ENCODE peak calls at places on chromosome 22, in nine cellular contexts. One of them, this sample, is unnamed.

GRCh38 chr22:48316876-48317250 is 1510.8 kb downstream of the BRD1 start:
- DNase-seq in fibroblast of mammary gland: no peak
- DNase-seq in uterus: no peak
- DNase-seq in heart left ventricle: no peak
- DNase-seq in right atrium auricular region: no peak
- DNase-seq in GM23338: no peak
- DNase-seq in colonic mucosa: no peak
- DNase-seq in AG10803: no peak
- DNase-seq in brain microvascular endothelial cell: no peak
- DNase-seq in this sample: no peak

GRCh38 chr22:40965936-40966557 is 14.9 kb downstream of the RBX1 start:
- DNase-seq in fibroblast of mammary gland: no peak
- DNase-seq in uterus: no peak
- DNase-seq in heart left ventricle: no peak
- DNase-seq in right atrium auricular region: no peak
- DNase-seq in GM23338: no peak
- DNase-seq in colonic mucosa: no peak
- DNase-seq in AG10803: no peak
- DNase-seq in brain microvascular endothelial cell: no peak
- DNase-seq in this sample: no peak

GRCh38 chr22:22666307-22667091 is 22.1 kb downstream of the GGTLC2 start:
- DNase-seq in fibroblast of mammary gland: peak
- DNase-seq in uterus: no peak
- DNase-seq in heart left ventricle: no peak
- DNase-seq in right atrium auricular region: no peak
- DNase-seq in GM23338: peak
- DNase-seq in colonic mucosa: peak
- DNase-seq in AG10803: peak
- DNase-seq in brain microvascular endothelial cell: peak
- DNase-seq in this sample: no peak

GRCh38 chr22:27992294-27993165 is 73.5 kb upstream of the PITPNB start:
- DNase-seq in fibroblast of mammary gland: no peak
- DNase-seq in uterus: peak
- DNase-seq in heart left ventricle: peak
- DNase-seq in right atrium auricular region: no peak
- DNase-seq in GM23338: peak
- DNase-seq in colonic mucosa: no peak
- DNase-seq in AG10803: no peak
- DNase-seq in brain microvascular endothelial cell: no peak
- DNase-seq in this sample: no peak

GRCh38 chr22:36587289-36588154 is 58.6 kb upstream of the EIF3D start:
- DNase-seq in fibroblast of mammary gland: peak
- DNase-seq in uterus: no peak
- DNase-seq in heart left ventricle: no peak
- DNase-seq in right atrium auricular region: no peak
- DNase-seq in GM23338: no peak
- DNase-seq in colonic mucosa: no peak
- DNase-seq in AG10803: peak
- DNase-seq in brain microvascular endothelial cell: peak
- DNase-seq in this sample: no peak

GRCh38 chr22:19275513-19275912 is 16.0 kb downstream of the CLTCL1 start:
- DNase-seq in fibroblast of mammary gland: no peak
- DNase-seq in uterus: no peak
- DNase-seq in heart left ventricle: no peak
- DNase-seq in right atrium auricular region: no peak
- DNase-seq in GM23338: no peak
- DNase-seq in colonic mucosa: no peak
- DNase-seq in AG10803: no peak
- DNase-seq in brain microvascular endothelial cell: no peak
- DNase-seq in this sample: no peak

GRCh38 chr22:46788426-46789168 is 26.1 kb downstream of the TBC1D22A start:
- DNase-seq in fibroblast of mammary gland: no peak
- DNase-seq in uterus: no peak
- DNase-seq in heart left ventricle: no peak
- DNase-seq in right atrium auricular region: no peak
- DNase-seq in GM23338: no peak
- DNase-seq in colonic mucosa: no peak
- DNase-seq in AG10803: no peak
- DNase-seq in brain microvascular endothelial cell: no peak
- DNase-seq in this sample: no peak

GRCh38 chr22:26646158-26646557 is 11.2 kb upstream of the MIAT start:
- DNase-seq in fibroblast of mammary gland: peak
- DNase-seq in uterus: no peak
- DNase-seq in heart left ventricle: no peak
- DNase-seq in right atrium auricular region: no peak
- DNase-seq in GM23338: no peak
- DNase-seq in colonic mucosa: no peak
- DNase-seq in AG10803: peak
- DNase-seq in brain microvascular endothelial cell: peak
- DNase-seq in this sample: no peak

GRCh38 chr22:46303347-46303965 is 6.8 kb downstream of the GTSE1 start:
- DNase-seq in fibroblast of mammary gland: peak
- DNase-seq in uterus: no peak
- DNase-seq in heart left ventricle: no peak
- DNase-seq in right atrium auricular region: no peak
- DNase-seq in GM23338: no peak
- DNase-seq in colonic mucosa: no peak
- DNase-seq in AG10803: peak
- DNase-seq in brain microvascular endothelial cell: no peak
- DNase-seq in this sample: no peak

GRCh38 chr22:48799227-48799970 is 1028.3 kb downstream of the BRD1 start:
- DNase-seq in fibroblast of mammary gland: no peak
- DNase-seq in uterus: no peak
- DNase-seq in heart left ventricle: no peak
- DNase-seq in right atrium auricular region: no peak
- DNase-seq in GM23338: no peak
- DNase-seq in colonic mucosa: no peak
- DNase-seq in AG10803: no peak
- DNase-seq in brain microvascular endothelial cell: no peak
- DNase-seq in this sample: no peak

GRCh38 chr22:28222976-28223375 is 303.9 kb upstream of the PITPNB start:
- DNase-seq in fibroblast of mammary gland: no peak
- DNase-seq in uterus: no peak
- DNase-seq in heart left ventricle: no peak
- DNase-seq in right atrium auricular region: no peak
- DNase-seq in GM23338: no peak
- DNase-seq in colonic mucosa: no peak
- DNase-seq in AG10803: peak
- DNase-seq in brain microvascular endothelial cell: peak
- DNase-seq in this sample: no peak

GRCh38 chr22:19959587-19960490 is 18.2 kb upstream of the TXNRD2 start:
- DNase-seq in fibroblast of mammary gland: no peak
- DNase-seq in uterus: no peak
- DNase-seq in heart left ventricle: no peak
- DNase-seq in right atrium auricular region: no peak
- DNase-seq in GM23338: no peak
- DNase-seq in colonic mucosa: no peak
- DNase-seq in AG10803: no peak
- DNase-seq in brain microvascular endothelial cell: no peak
- DNase-seq in this sample: no peak

GRCh38 chr22:36323855-36324331 is 63.9 kb downstream of the MYH9 start:
- DNase-seq in fibroblast of mammary gland: peak
- DNase-seq in uterus: peak
- DNase-seq in heart left ventricle: peak
- DNase-seq in right atrium auricular region: peak
- DNase-seq in GM23338: no peak
- DNase-seq in colonic mucosa: no peak
- DNase-seq in AG10803: peak
- DNase-seq in brain microvascular endothelial cell: peak
- DNase-seq in this sample: no peak

GRCh38 chr22:25482868-25483639 is 81.4 kb upstream of the GRK3 start:
- DNase-seq in fibroblast of mammary gland: no peak
- DNase-seq in uterus: no peak
- DNase-seq in heart left ventricle: peak
- DNase-seq in right atrium auricular region: no peak
- DNase-seq in GM23338: no peak
- DNase-seq in colonic mucosa: no peak
- DNase-seq in AG10803: no peak
- DNase-seq in brain microvascular endothelial cell: no peak
- DNase-seq in this sample: no peak

GRCh38 chr22:30668306-30668655 is 606 bp upstream of the DUSP18 start:
- DNase-seq in fibroblast of mammary gland: no peak
- DNase-seq in uterus: no peak
- DNase-seq in heart left ventricle: no peak
- DNase-seq in right atrium auricular region: no peak
- DNase-seq in GM23338: no peak
- DNase-seq in colonic mucosa: no peak
- DNase-seq in AG10803: no peak
- DNase-seq in brain microvascular endothelial cell: no peak
- DNase-seq in this sample: no peak

GRCh38 chr22:30667092-30667485 is 586 bp downstream of the DUSP18 start:
- DNase-seq in fibroblast of mammary gland: no peak
- DNase-seq in uterus: no peak
- DNase-seq in heart left ventricle: no peak
- DNase-seq in right atrium auricular region: no peak
- DNase-seq in GM23338: no peak
- DNase-seq in colonic mucosa: peak
- DNase-seq in AG10803: no peak
- DNase-seq in brain microvascular endothelial cell: no peak
- DNase-seq in this sample: no peak

GRCh38 chr22:30665266-30665665 is 2.4 kb downstream of the DUSP18 start:
- DNase-seq in fibroblast of mammary gland: no peak
- DNase-seq in uterus: no peak
- DNase-seq in heart left ventricle: no peak
- DNase-seq in right atrium auricular region: no peak
- DNase-seq in GM23338: no peak
- DNase-seq in colonic mucosa: peak
- DNase-seq in AG10803: no peak
- DNase-seq in brain microvascular endothelial cell: no peak
- DNase-seq in this sample: no peak

GRCh38 chr22:30665786-30666185 is 1.9 kb downstream of the DUSP18 start:
- DNase-seq in fibroblast of mammary gland: no peak
- DNase-seq in uterus: no peak
- DNase-seq in heart left ventricle: no peak
- DNase-seq in right atrium auricular region: no peak
- DNase-seq in GM23338: no peak
- DNase-seq in colonic mucosa: peak
- DNase-seq in AG10803: no peak
- DNase-seq in brain microvascular endothelial cell: no peak
- DNase-seq in this sample: no peak

GRCh38 chr22:30667486-30668305 is at the start of gene DUSP18:
- DNase-seq in fibroblast of mammary gland: peak
- DNase-seq in uterus: peak
- DNase-seq in heart left ventricle: peak
- DNase-seq in right atrium auricular region: peak
- DNase-seq in GM23338: peak
- DNase-seq in colonic mucosa: peak
- DNase-seq in AG10803: peak
- DNase-seq in brain microvascular endothelial cell: peak
- DNase-seq in this sample: no peak
- TF ChIP-seq CTCF in fibroblast of mammary gland: no peak
- TF ChIP-seq CTCF in uterus: peak
- TF ChIP-seq CTCF in heart left ventricle: peak
- TF ChIP-seq CTCF in right atrium auricular region: peak
- TF ChIP-seq CTCF in GM23338: peak
- TF ChIP-seq CTCF in colonic mucosa: peak
- TF ChIP-seq CTCF in AG10803: peak
- TF ChIP-seq CTCF in brain microvascular endothelial cell: peak
- TF ChIP-seq CTCF in this sample: peak

GRCh38 chr22:29309332-29310064 is 3.0 kb downstream of the GAS2L1 start:
- DNase-seq in fibroblast of mammary gland: no peak
- DNase-seq in uterus: peak
- DNase-seq in heart left ventricle: peak
- DNase-seq in right atrium auricular region: no peak
- DNase-seq in GM23338: no peak
- DNase-seq in colonic mucosa: peak
- DNase-seq in AG10803: no peak
- DNase-seq in brain microvascular endothelial cell: no peak
- DNase-seq in this sample: no peak
- H3K4me3 ChIP-seq in fibroblast of mammary gland: no peak
- H3K4me3 ChIP-seq in uterus: no peak
- H3K4me3 ChIP-seq in heart left ventricle: peak
- H3K4me3 ChIP-seq in right atrium auricular region: peak
- H3K4me3 ChIP-seq in GM23338: no peak
- H3K4me3 ChIP-seq in colonic mucosa: no peak
- H3K4me3 ChIP-seq in AG10803: peak
- H3K4me3 ChIP-seq in brain microvascular endothelial cell: peak
- H3K4me3 ChIP-seq in this sample: no peak

GRCh38 chr22:44913198-44913983 is 96.4 kb downstream of the PHF21B start:
- DNase-seq in fibroblast of mammary gland: no peak
- DNase-seq in uterus: no peak
- DNase-seq in heart left ventricle: no peak
- DNase-seq in right atrium auricular region: no peak
- DNase-seq in GM23338: no peak
- DNase-seq in colonic mucosa: no peak
- DNase-seq in AG10803: no peak
- DNase-seq in brain microvascular endothelial cell: no peak
- DNase-seq in this sample: no peak

GRCh38 chr22:44906999-44907644 is 102.7 kb downstream of the PHF21B start:
- DNase-seq in fibroblast of mammary gland: no peak
- DNase-seq in uterus: no peak
- DNase-seq in heart left ventricle: no peak
- DNase-seq in right atrium auricular region: no peak
- DNase-seq in GM23338: no peak
- DNase-seq in colonic mucosa: no peak
- DNase-seq in AG10803: no peak
- DNase-seq in brain microvascular endothelial cell: no peak
- DNase-seq in this sample: no peak

GRCh38 chr22:44907765-44908737 is 101.8 kb downstream of the PHF21B start:
- DNase-seq in fibroblast of mammary gland: no peak
- DNase-seq in uterus: no peak
- DNase-seq in heart left ventricle: no peak
- DNase-seq in right atrium auricular region: no peak
- DNase-seq in GM23338: no peak
- DNase-seq in colonic mucosa: no peak
- DNase-seq in AG10803: no peak
- DNase-seq in brain microvascular endothelial cell: no peak
- DNase-seq in this sample: no peak

GRCh38 chr22:44906248-44906936 is 103.4 kb downstream of the PHF21B start:
- DNase-seq in fibroblast of mammary gland: no peak
- DNase-seq in uterus: no peak
- DNase-seq in heart left ventricle: no peak
- DNase-seq in right atrium auricular region: no peak
- DNase-seq in GM23338: no peak
- DNase-seq in colonic mucosa: no peak
- DNase-seq in AG10803: no peak
- DNase-seq in brain microvascular endothelial cell: no peak
- DNase-seq in this sample: no peak

DNA sequence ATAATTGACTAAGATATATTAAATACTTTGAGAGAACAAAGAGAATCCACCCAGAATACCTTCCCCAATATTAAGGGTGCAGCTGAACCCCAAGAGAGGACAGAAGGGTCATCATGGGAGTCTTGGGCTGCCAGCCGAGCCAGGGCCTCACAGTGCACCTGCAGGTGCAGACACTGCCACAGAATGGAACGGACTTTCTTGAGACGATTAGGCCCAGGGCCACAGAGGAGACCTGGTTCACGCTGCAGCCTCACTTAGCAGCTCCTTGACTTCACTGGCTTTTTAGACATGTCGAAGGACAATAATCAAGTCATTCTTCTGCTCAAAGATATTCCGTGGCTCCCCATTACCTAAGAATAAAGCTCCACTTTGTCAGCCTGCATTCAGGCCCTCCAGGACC is 100.6 kb downstream of the PHF21B start:
- DNase-seq in fibroblast of mammary gland: no peak
- DNase-seq in uterus: no peak
- DNase-seq in heart left ventricle: no peak
- DNase-seq in right atrium auricular region: no peak
- DNase-seq in GM23338: no peak
- DNase-seq in colonic mucosa: no peak
- DNase-seq in AG10803: no peak
- DNase-seq in brain microvascular endothelial cell: no peak
- DNase-seq in this sample: no peak
- TF ChIP-seq CTCF in fibroblast of mammary gland: no peak
- TF ChIP-seq CTCF in uterus: no peak
- TF ChIP-seq CTCF in heart left ventricle: no peak
- TF ChIP-seq CTCF in right atrium auricular region: no peak
- TF ChIP-seq CTCF in GM23338: no peak
- TF ChIP-seq CTCF in colonic mucosa: no peak
- TF ChIP-seq CTCF in AG10803: no peak
- TF ChIP-seq CTCF in brain microvascular endothelial cell: no peak
- TF ChIP-seq CTCF in this sample: no peak

GRCh38 chr22:35156945-35157344 is 91.0 kb downstream of the ISX start:
- DNase-seq in fibroblast of mammary gland: no peak
- DNase-seq in uterus: no peak
- DNase-seq in heart left ventricle: no peak
- DNase-seq in right atrium auricular region: no peak
- DNase-seq in GM23338: no peak
- DNase-seq in colonic mucosa: no peak
- DNase-seq in AG10803: no peak
- DNase-seq in brain microvascular endothelial cell: no peak
- DNase-seq in this sample: no peak
- H3K4me3 ChIP-seq in fibroblast of mammary gland: no peak
- H3K4me3 ChIP-seq in uterus: no peak
- H3K4me3 ChIP-seq in heart left ventricle: no peak
- H3K4me3 ChIP-seq in right atrium auricular region: no peak
- H3K4me3 ChIP-seq in GM23338: no peak
- H3K4me3 ChIP-seq in colonic mucosa: no peak
- H3K4me3 ChIP-seq in AG10803: no peak
- H3K4me3 ChIP-seq in brain microvascular endothelial cell: no peak
- H3K4me3 ChIP-seq in this sample: no peak

This sample was measured in AG04449.